ENCODE peak calls at places on chromosomes 12 and 14, in eight cellular contexts. One of them, this sample, is unnamed.

GRCh38 chr14:92609955-92610354 is 96.4 kb downstream of the RIN3 start:
- DNase-seq in CD4-positive, alpha-beta T cell: no peak
- DNase-seq in CD8-positive, alpha-beta T cell: no peak
- DNase-seq in K562: no peak
- DNase-seq in neural crest cell: no peak
- DNase-seq in tibial nerve: no peak
- DNase-seq in nephron progenitor cell: no peak
- DNase-seq in endothelial cell: no peak
- DNase-seq in this sample: no peak

GRCh38 chr14:97074456-97074855 is 277.3 kb downstream of the VRK1 start:
- DNase-seq in CD4-positive, alpha-beta T cell: no peak
- DNase-seq in CD8-positive, alpha-beta T cell: no peak
- DNase-seq in K562: no peak
- DNase-seq in neural crest cell: no peak
- DNase-seq in tibial nerve: no peak
- DNase-seq in nephron progenitor cell: no peak
- DNase-seq in endothelial cell: no peak
- DNase-seq in this sample: no peak

GRCh38 chr12:57770734-57771133 is 1.2 kb downstream of the METTL1 start:
- DNase-seq in CD4-positive, alpha-beta T cell: no peak
- DNase-seq in CD8-positive, alpha-beta T cell: no peak
- DNase-seq in K562: no peak
- DNase-seq in neural crest cell: no peak
- DNase-seq in tibial nerve: no peak
- DNase-seq in nephron progenitor cell: no peak
- DNase-seq in endothelial cell: no peak
- DNase-seq in this sample: no peak

GRCh38 chr14:69879175-69880047 is at the start of gene SMOC1:
- DNase-seq in CD4-positive, alpha-beta T cell: no peak
- DNase-seq in CD8-positive, alpha-beta T cell: no peak
- DNase-seq in K562: peak; percentile 16
- DNase-seq in neural crest cell: peak; percentile 89
- DNase-seq in tibial nerve: no peak
- DNase-seq in nephron progenitor cell: peak; percentile 91
- DNase-seq in endothelial cell: peak; percentile 75
- DNase-seq in this sample: peak; percentile 94

GRCh38 chr14:30560581-30560980 is 1.6 kb downstream of the G2E3 start:
- DNase-seq in CD4-positive, alpha-beta T cell: no peak
- DNase-seq in CD8-positive, alpha-beta T cell: no peak
- DNase-seq in K562: no peak
- DNase-seq in neural crest cell: no peak
- DNase-seq in tibial nerve: no peak
- DNase-seq in nephron progenitor cell: no peak
- DNase-seq in endothelial cell: no peak
- DNase-seq in this sample: no peak

GRCh38 chr12:85076688-85077430 is 40.7 kb downstream of the LRRIQ1 start:
- DNase-seq in CD4-positive, alpha-beta T cell: no peak
- DNase-seq in CD8-positive, alpha-beta T cell: no peak
- DNase-seq in K562: peak; percentile 1
- DNase-seq in neural crest cell: no peak
- DNase-seq in tibial nerve: no peak
- DNase-seq in nephron progenitor cell: no peak
- DNase-seq in endothelial cell: no peak
- DNase-seq in this sample: peak; percentile 45

GRCh38 chr12:13097526-13097925 is 5.9 kb downstream of the GSG1 start:
- DNase-seq in CD4-positive, alpha-beta T cell: no peak
- DNase-seq in CD8-positive, alpha-beta T cell: no peak
- DNase-seq in K562: no peak
- DNase-seq in neural crest cell: no peak
- DNase-seq in tibial nerve: no peak
- DNase-seq in nephron progenitor cell: no peak
- DNase-seq in endothelial cell: no peak
- DNase-seq in this sample: no peak

GRCh38 chr14:35405304-35405996 is 901 bp upstream of the NFKBIA start:
- DNase-seq in CD4-positive, alpha-beta T cell: no peak
- DNase-seq in CD8-positive, alpha-beta T cell: no peak
- DNase-seq in K562: no peak
- DNase-seq in neural crest cell: no peak
- DNase-seq in tibial nerve: peak; percentile 56
- DNase-seq in nephron progenitor cell: no peak
- DNase-seq in endothelial cell: no peak
- DNase-seq in this sample: peak; percentile 68

GRCh38 chr12:120822832-120823503 is 81.2 kb downstream of the SPPL3 start:
- DNase-seq in CD4-positive, alpha-beta T cell: no peak
- DNase-seq in CD8-positive, alpha-beta T cell: no peak
- DNase-seq in K562: no peak
- DNase-seq in neural crest cell: no peak
- DNase-seq in tibial nerve: no peak
- DNase-seq in nephron progenitor cell: no peak
- DNase-seq in endothelial cell: no peak
- DNase-seq in this sample: peak; percentile 92

GRCh38 chr14:99624971-99625370 is 20.0 kb upstream of the HHIPL1 start:
- DNase-seq in CD4-positive, alpha-beta T cell: no peak
- DNase-seq in CD8-positive, alpha-beta T cell: no peak
- DNase-seq in K562: no peak
- DNase-seq in neural crest cell: no peak
- DNase-seq in tibial nerve: no peak
- DNase-seq in nephron progenitor cell: no peak
- DNase-seq in endothelial cell: no peak
- DNase-seq in this sample: peak; percentile 62

GRCh38 chr12:131882804-131883520 is 11.5 kb upstream of the ULK1 start:
- DNase-seq in CD4-positive, alpha-beta T cell: no peak
- DNase-seq in CD8-positive, alpha-beta T cell: no peak
- DNase-seq in K562: no peak
- DNase-seq in neural crest cell: no peak
- DNase-seq in tibial nerve: no peak
- DNase-seq in nephron progenitor cell: no peak
- DNase-seq in endothelial cell: no peak
- DNase-seq in this sample: peak; percentile 64

GRCh38 chr12:124053855-124054254 is 80.8 kb downstream of the ZNF664 start:
- DNase-seq in CD4-positive, alpha-beta T cell: no peak
- DNase-seq in CD8-positive, alpha-beta T cell: no peak
- DNase-seq in K562: peak; percentile 43
- DNase-seq in neural crest cell: peak; percentile 41
- DNase-seq in tibial nerve: peak; percentile 54
- DNase-seq in nephron progenitor cell: peak; percentile 50
- DNase-seq in endothelial cell: peak; percentile 56
- DNase-seq in this sample: peak; percentile 91

GRCh38 chr14:86858591-86858990 is 1134.4 kb downstream of the GALC start:
- DNase-seq in CD4-positive, alpha-beta T cell: no peak
- DNase-seq in CD8-positive, alpha-beta T cell: no peak
- DNase-seq in K562: no peak
- DNase-seq in neural crest cell: no peak
- DNase-seq in tibial nerve: no peak
- DNase-seq in nephron progenitor cell: peak; percentile 5
- DNase-seq in endothelial cell: no peak
- DNase-seq in this sample: no peak

GRCh38 chr12:66668311-66668710 is 10.6 kb downstream of the GRIP1 start:
- DNase-seq in CD4-positive, alpha-beta T cell: no peak
- DNase-seq in CD8-positive, alpha-beta T cell: no peak
- DNase-seq in K562: no peak
- DNase-seq in neural crest cell: no peak
- DNase-seq in tibial nerve: no peak
- DNase-seq in nephron progenitor cell: no peak
- DNase-seq in endothelial cell: no peak
- DNase-seq in this sample: no peak

GRCh38 chr12:3119192-3119744 is 42.1 kb downstream of the TSPAN9 start:
- DNase-seq in CD4-positive, alpha-beta T cell: no peak
- DNase-seq in CD8-positive, alpha-beta T cell: no peak
- DNase-seq in K562: no peak
- DNase-seq in neural crest cell: no peak
- DNase-seq in tibial nerve: no peak
- DNase-seq in nephron progenitor cell: no peak
- DNase-seq in endothelial cell: no peak
- DNase-seq in this sample: no peak

GRCh38 chr14:88667555-88668273 is 104.9 kb downstream of the ZC3H14 start:
- DNase-seq in CD4-positive, alpha-beta T cell: peak; percentile 36
- DNase-seq in CD8-positive, alpha-beta T cell: peak; percentile 26
- DNase-seq in K562: peak; percentile 49
- DNase-seq in neural crest cell: peak; percentile 53
- DNase-seq in tibial nerve: peak; percentile 45
- DNase-seq in nephron progenitor cell: peak; percentile 52
- DNase-seq in endothelial cell: peak; percentile 61
- DNase-seq in this sample: peak; percentile 81

GRCh38 chr12:74334770-74335169 is 202.9 kb upstream of the ATXN7L3B start:
- DNase-seq in CD4-positive, alpha-beta T cell: no peak
- DNase-seq in CD8-positive, alpha-beta T cell: no peak
- DNase-seq in K562: no peak
- DNase-seq in neural crest cell: no peak
- DNase-seq in tibial nerve: no peak
- DNase-seq in nephron progenitor cell: no peak
- DNase-seq in endothelial cell: no peak
- DNase-seq in this sample: no peak

DNA sequence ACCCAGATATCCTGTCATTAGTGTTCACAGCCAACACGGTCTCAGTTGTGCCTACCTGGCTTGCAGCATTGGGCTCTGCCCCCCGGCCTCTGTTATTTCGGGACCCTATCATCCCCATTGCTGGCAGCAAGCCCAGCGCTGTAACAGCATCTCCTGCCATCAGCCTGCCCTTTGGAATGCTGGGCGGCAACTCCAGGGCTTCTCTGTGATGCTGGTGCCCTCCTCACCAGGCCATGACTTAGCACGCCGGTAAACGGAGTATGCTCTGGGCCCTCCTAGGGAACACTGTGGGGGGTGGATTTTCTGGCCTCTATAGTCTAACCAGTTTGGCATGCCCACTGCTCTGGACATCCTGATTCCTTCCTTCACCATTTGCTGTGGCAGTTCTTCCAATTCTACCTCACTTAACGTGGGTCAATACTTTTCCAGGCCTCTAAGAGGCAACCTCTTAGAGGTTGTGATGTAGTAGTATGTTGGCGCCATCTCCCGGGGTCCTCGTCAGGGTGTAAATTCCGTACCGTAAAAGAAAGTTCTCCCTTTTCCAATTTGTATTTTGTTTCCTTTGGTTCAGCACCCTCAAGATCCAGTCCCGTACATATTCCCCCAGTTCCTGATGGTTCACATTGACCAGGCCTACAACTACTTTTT is 80.0 kb downstream of the SINHCAF start:
- DNase-seq in CD4-positive, alpha-beta T cell: no peak
- DNase-seq in CD8-positive, alpha-beta T cell: no peak
- DNase-seq in K562: peak; percentile 50
- DNase-seq in neural crest cell: no peak
- DNase-seq in tibial nerve: no peak
- DNase-seq in nephron progenitor cell: peak; percentile 28
- DNase-seq in endothelial cell: no peak
- DNase-seq in this sample: peak; percentile 86
- TF ChIP-seq CTCF in CD4-positive, alpha-beta T cell: no peak
- TF ChIP-seq CTCF in CD8-positive, alpha-beta T cell: no peak
- TF ChIP-seq CTCF in K562: peak; percentile 98
- TF ChIP-seq CTCF in neural crest cell: peak; percentile 61
- TF ChIP-seq CTCF in tibial nerve: no peak
- TF ChIP-seq CTCF in nephron progenitor cell: peak; percentile 36
- TF ChIP-seq CTCF in endothelial cell: no peak
- TF ChIP-seq CTCF in this sample: peak; percentile 90

GRCh38 chr12:53952335-53952694 is 2.4 kb upstream of the HOXC12 start:
- DNase-seq in CD4-positive, alpha-beta T cell: no peak
- DNase-seq in CD8-positive, alpha-beta T cell: no peak
- DNase-seq in K562: no peak
- DNase-seq in neural crest cell: no peak
- DNase-seq in tibial nerve: no peak
- DNase-seq in nephron progenitor cell: no peak
- DNase-seq in endothelial cell: no peak
- DNase-seq in this sample: peak; percentile 78
- TF ChIP-seq CTCF in CD4-positive, alpha-beta T cell: no peak
- TF ChIP-seq CTCF in CD8-positive, alpha-beta T cell: no peak
- TF ChIP-seq CTCF in K562: peak; percentile 21
- TF ChIP-seq CTCF in neural crest cell: no peak
- TF ChIP-seq CTCF in tibial nerve: no peak
- TF ChIP-seq CTCF in nephron progenitor cell: no peak
- TF ChIP-seq CTCF in endothelial cell: no peak
- TF ChIP-seq CTCF in this sample: peak; percentile 51

DNA sequence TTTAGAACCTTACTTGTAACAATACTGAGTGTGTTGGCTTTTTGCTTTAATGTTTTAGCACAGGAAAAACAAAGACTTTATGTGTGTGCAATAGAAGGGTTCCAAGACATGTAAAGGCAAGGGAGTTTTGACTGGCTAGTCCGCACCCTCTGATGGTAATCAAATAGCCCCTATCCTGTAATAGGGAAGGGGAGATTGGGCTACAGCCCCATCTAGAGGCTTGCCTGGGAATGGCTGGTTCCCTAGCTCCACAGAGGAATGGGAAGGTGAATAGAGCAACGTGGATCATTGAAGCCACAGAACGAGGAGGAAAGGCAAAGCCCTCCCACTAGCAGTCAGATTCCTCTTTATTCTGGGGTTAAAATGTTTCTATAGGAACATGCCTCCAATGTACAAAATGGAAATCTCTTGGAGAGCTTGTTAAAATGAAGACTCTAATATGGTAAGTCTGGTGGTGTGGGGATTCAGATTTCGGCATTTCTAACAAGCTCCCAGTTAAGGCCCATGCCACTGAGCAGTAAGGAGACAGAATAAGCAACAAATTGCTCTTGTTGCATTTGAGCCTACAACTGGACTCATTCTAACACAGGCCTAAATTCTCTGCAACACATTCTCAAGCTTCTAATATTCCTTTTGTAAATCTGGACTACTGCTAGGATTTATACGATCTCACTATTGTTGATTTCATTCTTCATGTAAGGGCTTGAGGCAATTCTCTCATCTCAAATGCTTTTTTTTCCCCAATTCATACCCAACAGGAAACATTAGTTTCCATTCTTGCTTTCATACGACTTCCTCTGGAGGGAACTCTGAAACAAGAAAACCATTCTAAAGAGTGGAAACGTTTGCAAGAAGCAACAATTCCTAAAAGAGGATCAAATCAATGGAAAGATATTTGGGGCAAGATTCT is 57.1 kb downstream of the NIN start:
- DNase-seq in CD4-positive, alpha-beta T cell: no peak
- DNase-seq in CD8-positive, alpha-beta T cell: no peak
- DNase-seq in K562: peak; percentile 62
- DNase-seq in neural crest cell: peak; percentile 48
- DNase-seq in tibial nerve: peak; percentile 63
- DNase-seq in nephron progenitor cell: peak; percentile 72
- DNase-seq in endothelial cell: peak; percentile 70
- DNase-seq in this sample: peak; percentile 91
- TF ChIP-seq CTCF in CD4-positive, alpha-beta T cell: peak; percentile 63
- TF ChIP-seq CTCF in CD8-positive, alpha-beta T cell: peak; percentile 70
- TF ChIP-seq CTCF in K562: peak; percentile 75
- TF ChIP-seq CTCF in neural crest cell: peak; percentile 83
- TF ChIP-seq CTCF in tibial nerve: peak; percentile 81
- TF ChIP-seq CTCF in nephron progenitor cell: peak; percentile 91
- TF ChIP-seq CTCF in endothelial cell: peak; percentile 64
- TF ChIP-seq CTCF in this sample: peak; percentile 96

DNA sequence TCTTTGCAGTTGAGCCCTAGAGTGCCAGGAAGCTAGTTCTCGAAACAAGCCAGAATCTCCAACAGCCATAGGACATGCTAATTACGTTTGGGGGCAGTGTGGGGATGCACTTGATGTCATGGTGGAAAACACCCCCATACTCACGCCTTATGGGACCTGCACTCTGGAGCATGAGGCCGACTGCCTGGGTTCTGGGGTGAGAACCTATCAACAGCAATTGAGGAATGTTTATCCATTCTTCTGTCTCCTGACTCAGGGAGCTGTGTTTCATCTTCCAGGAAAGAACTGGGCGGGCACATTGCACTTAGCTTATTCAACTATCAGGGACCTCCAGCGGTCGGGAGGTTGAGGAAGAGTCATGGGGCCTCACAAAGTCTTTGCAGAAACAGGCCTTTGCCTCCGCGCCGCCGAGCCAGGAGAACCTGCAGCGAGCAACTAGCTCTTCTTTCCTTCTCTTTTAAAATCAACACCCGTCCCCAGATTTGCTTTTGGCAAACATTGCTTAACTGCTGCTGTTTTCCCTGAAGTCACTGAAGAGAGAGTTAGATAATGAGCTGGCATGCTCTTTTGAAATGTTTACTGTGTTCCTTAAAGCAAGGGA is 226.1 kb upstream of the DIO3 start:
- DNase-seq in CD4-positive, alpha-beta T cell: no peak
- DNase-seq in CD8-positive, alpha-beta T cell: no peak
- DNase-seq in K562: no peak
- DNase-seq in neural crest cell: no peak
- DNase-seq in tibial nerve: no peak
- DNase-seq in nephron progenitor cell: no peak
- DNase-seq in endothelial cell: no peak
- DNase-seq in this sample: no peak
- TF ChIP-seq CTCF in CD4-positive, alpha-beta T cell: no peak
- TF ChIP-seq CTCF in CD8-positive, alpha-beta T cell: no peak
- TF ChIP-seq CTCF in K562: no peak
- TF ChIP-seq CTCF in neural crest cell: no peak
- TF ChIP-seq CTCF in tibial nerve: no peak
- TF ChIP-seq CTCF in nephron progenitor cell: no peak
- TF ChIP-seq CTCF in endothelial cell: no peak
- TF ChIP-seq CTCF in this sample: no peak

This sample was measured in endodermal cell.